ENCODE peak calls at places on chromosomes 3 and 15, in seven cellular contexts. O, B, Y, S, M, U and N are unnamed samples.
A peak's percentile ranks its signal among the peaks of the same experiment; 100 is the strongest.

GRCh38 chr3:59780209-59780608 is 730.4 kb upstream of the CFAP20DC start:
- DNase-seq in O (no peak), B (no peak), Y (no peak), S (no peak), M (no peak), U (no peak), N (no peak)

GRCh38 chr15:55907797-55908196 is 85.6 kb downstream of the NEDD4 start:
- DNase-seq in O (peak; percentile 86), B (no peak), Y (no peak), S (no peak), M (peak; percentile 76), U (no peak), N (peak; percentile 3)

GRCh38 chr15:87326274-87326673 is 930.3 kb downstream of the NTRK3 start:
- DNase-seq in O (no peak), B (no peak), Y (no peak), S (no peak), M (no peak), U (no peak), N (peak; percentile 50)

GRCh38 chr3:16132926-16133325 is 41.6 kb upstream of the GALNT15 start:
- DNase-seq in O (no peak), B (no peak), Y (no peak), S (no peak), M (no peak), U (no peak), N (no peak)

GRCh38 chr15:79218588-79219200 is 63.8 kb upstream of the ANKRD34C start:
- DNase-seq in O (peak; percentile 24), B (no peak), Y (no peak), S (no peak), M (no peak), U (no peak), N (peak; percentile 38)

GRCh38 chr15:31169558-31169957 is 68.0 kb upstream of the TRPM1 start:
- DNase-seq in O (no peak), B (no peak), Y (no peak), S (no peak), M (no peak), U (no peak), N (no peak)

GRCh38 chr3:40477671-40478070 is 749 bp downstream of the ZNF619 start:
- DNase-seq in O (no peak), B (no peak), Y (no peak), S (no peak), M (no peak), U (peak; percentile 51), N (peak; percentile 34)

GRCh38 chr15:25693321-25694237 is 169.5 kb downstream of the ATP10A start:
- DNase-seq in O (no peak), B (peak; percentile 86), Y (no peak), S (peak; percentile 7), M (no peak), U (peak; percentile 42), N (peak; percentile 68)

GRCh38 chr15:32844118-32844711 is 126.4 kb downstream of the GREM1 start:
- DNase-seq in O (peak; percentile 40), B (no peak), Y (no peak), S (peak; percentile 30), M (peak; percentile 51), U (peak; percentile 26), N (peak; percentile 50)

GRCh38 chr3:13886593-13887129 is 6.8 kb upstream of the WNT7A start:
- DNase-seq in O (no peak), B (no peak), Y (no peak), S (no peak), M (no peak), U (no peak), N (no peak)

GRCh38 chr3:29384640-29385039 is 103.8 kb downstream of the RBMS3 start:
- DNase-seq in O (no peak), B (no peak), Y (no peak), S (no peak), M (no peak), U (no peak), N (peak; percentile 34)

GRCh38 chr3:110624571-110624970 is 447.0 kb upstream of the NECTIN3 start:
- DNase-seq in O (no peak), B (no peak), Y (no peak), S (no peak), M (peak; percentile 25), U (no peak), N (no peak)

GRCh38 chr3:108255131-108255530 is 32.9 kb upstream of the IFT57 start:
- DNase-seq in O (no peak), B (no peak), Y (no peak), S (no peak), M (no peak), U (no peak), N (no peak)

GRCh38 chr3:29893024-29893554 is 612.2 kb downstream of the RBMS3 start:
- DNase-seq in O (no peak), B (no peak), Y (no peak), S (no peak), M (no peak), U (no peak), N (no peak)

GRCh38 chr15:58985443-58985842 is 2.0 kb upstream of the RNF111 start:
- DNase-seq in O (no peak), B (no peak), Y (no peak), S (peak; percentile 11), M (no peak), U (no peak), N (no peak)

GRCh38 chr15:91258436-91258779 is 158.4 kb downstream of the SV2B start:
- DNase-seq in O (no peak), B (no peak), Y (no peak), S (no peak), M (no peak), U (peak; percentile 18), N (no peak)

GRCh38 chr15:23035964-23036566 is 3.3 kb downstream of the TUBGCP5 start:
- DNase-seq in O (peak; percentile 54), B (peak; percentile 86), Y (no peak), S (peak; percentile 62), M (peak; percentile 46), U (peak; percentile 75), N (peak; percentile 73)

GRCh38 chr3:148992027-148992634 is 791 bp downstream of the GYG1 start:
- DNase-seq in O (no peak), B (peak; percentile 59), Y (no peak), S (peak; percentile 8), M (peak; percentile 45), U (peak; percentile 55), N (no peak)

GRCh38 chr3:56753206-56753605 is 48.5 kb downstream of the ARHGEF3 start:
- DNase-seq in O (no peak), B (no peak), Y (peak; percentile 87), S (no peak), M (no peak), U (no peak), N (no peak)

GRCh38 chr15:37070686-37071085 is 29.7 kb downstream of the MEIS2 start:
- DNase-seq in O (no peak), B (no peak), Y (no peak), S (no peak), M (no peak), U (no peak), N (no peak)

DNA sequence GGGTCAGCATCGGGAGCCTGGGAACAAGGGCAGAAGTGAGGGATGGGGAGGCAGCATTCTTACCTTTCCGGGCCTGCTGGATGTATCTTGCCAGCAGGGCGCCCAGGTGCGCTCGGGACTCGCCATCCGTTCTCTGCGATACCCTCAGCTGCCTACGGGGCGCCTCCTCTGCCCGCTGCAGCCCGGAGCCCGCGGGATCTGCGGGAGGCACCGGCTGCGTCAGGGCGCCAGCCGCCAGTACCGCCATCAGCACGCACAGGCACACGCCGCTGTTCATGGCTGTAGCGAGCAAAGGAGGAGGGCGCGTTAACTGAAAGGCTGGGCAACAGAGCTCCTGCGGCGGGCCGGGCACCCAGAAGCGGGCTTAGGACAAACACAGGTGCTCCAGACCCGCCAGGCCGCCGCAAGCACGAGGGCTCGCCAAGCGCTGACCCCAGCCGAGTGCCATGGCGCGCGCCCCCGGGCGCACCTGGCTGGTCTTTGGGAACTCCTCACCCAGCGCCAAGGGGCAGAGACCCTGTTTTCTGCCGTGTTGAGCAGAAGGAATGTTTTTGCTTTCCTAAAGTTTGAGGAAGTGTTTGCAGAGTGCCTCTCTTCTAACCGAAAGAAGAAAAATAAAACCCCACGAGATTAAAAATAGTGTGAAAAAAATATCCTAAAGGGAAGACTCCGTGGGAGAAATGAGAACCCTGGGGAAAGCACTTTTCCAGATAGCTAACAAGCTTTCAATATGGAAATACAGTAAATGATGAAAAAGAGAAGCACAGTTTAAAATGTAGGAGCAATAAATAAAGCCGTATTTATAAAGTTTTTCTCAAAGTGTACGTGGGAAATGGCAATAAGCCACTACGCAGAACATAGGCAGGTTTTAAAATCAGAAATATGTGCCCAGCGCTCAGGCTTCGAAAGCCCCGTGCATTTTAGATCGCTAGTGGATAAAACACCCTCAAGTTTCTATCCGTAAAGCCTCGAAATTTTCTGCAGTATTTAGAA is 2.3 kb downstream of the CCK start:
- DNase-seq in O (peak; percentile 18), B (peak; percentile 74), Y (no peak), S (no peak), M (no peak), U (no peak), N (peak; percentile 74)
- TF ChIP-seq MAX in O (no peak), B (peak; percentile 84), Y (no peak), S (no peak), M (no peak), U (no peak), N (no peak)

GRCh38 chr3:46491089-46492070 is 6.4 kb upstream of the RTP3 start:
- DNase-seq in O (no peak), B (peak; percentile 14), Y (no peak), S (no peak), M (no peak), U (no peak), N (no peak)

GRCh38 chr3:46488735-46489361 is 8.9 kb upstream of the RTP3 start:
- DNase-seq in O (peak; percentile 85), B (peak; percentile 98), Y (peak; percentile 56), S (peak; percentile 76), M (peak; percentile 84), U (peak; percentile 96), N (peak; percentile 95)

GRCh38 chr3:46489406-46489805 is 8.4 kb upstream of the RTP3 start:
- DNase-seq in O (no peak), B (no peak), Y (no peak), S (no peak), M (no peak), U (no peak), N (no peak)

GRCh38 chr3:46490338-46491084 is 7.3 kb upstream of the RTP3 start:
- DNase-seq in O (no peak), B (peak; percentile 8), Y (no peak), S (no peak), M (no peak), U (no peak), N (no peak)

DNA sequence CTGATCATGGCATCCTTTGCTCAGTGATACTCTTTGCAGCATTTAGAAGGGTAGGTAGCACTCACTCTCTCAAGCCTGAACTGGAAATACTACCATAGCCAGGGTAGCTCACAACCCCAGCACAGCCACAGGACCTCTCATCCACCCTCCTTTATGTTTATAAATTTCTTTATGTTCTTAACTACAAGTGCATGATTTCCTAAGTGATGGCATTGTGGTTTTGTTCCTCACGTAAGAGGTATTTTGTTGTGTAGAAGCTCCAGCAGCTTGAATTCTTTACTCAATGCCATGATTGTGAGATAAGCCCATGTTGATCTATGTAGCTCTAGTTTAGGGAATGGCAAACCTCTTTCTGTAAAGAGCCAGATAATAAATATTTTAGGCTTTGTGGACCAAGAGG is 7.9 kb upstream of the RTP3 start:
- DNase-seq in O (no peak), B (no peak), Y (no peak), S (no peak), M (no peak), U (no peak), N (no peak)
- H3K9ac ChIP-seq in O (no peak overlapping the region), B (no peak overlapping the region), Y (no peak overlapping the region), S (no peak overlapping the region), M (no peak overlapping the region), U (no peak overlapping the region), N (no peak overlapping the region)

GRCh38 chr3:50467932-50468331 is 35.5 kb downstream of the CACNA2D2 start:
- DNase-seq in O (no peak), B (no peak), Y (no peak), S (no peak), M (no peak), U (no peak), N (no peak)
- TF ChIP-seq MAX in O (no peak), B (no peak), Y (no peak), S (no peak), M (no peak), U (no peak), N (no peak)

GRCh38 chr3:50278868-50279224 is at the start of gene LSMEM2:
- DNase-seq in O (no peak), B (no peak), Y (no peak), S (no peak), M (no peak), U (no peak), N (no peak)
- H3K9ac ChIP-seq in O (no peak within 1 kb of the TSS), B (no peak within 1 kb of the TSS), Y (no peak within 1 kb of the TSS), S (no peak within 1 kb of the TSS), M (no peak within 1 kb of the TSS), U (no peak within 1 kb of the TSS), N (no peak within 1 kb of the TSS)